ENCODE peak calls at places on chromosome 20, in seven cellular contexts. B, C, T, L, X, R and V are unnamed samples. For H3K9me3, the result is how much of the 10 kb centered on the place peaks cover.

GRCh38 chr20:44532981-44533331 is 11.1 kb upstream of the SERINC3 start:
- DNase-seq in C (peak), L (no peak), T (no peak), B (peak), R (no peak), X (no peak), V (no peak)

GRCh38 chr20:24952376-24953203 is 3.5 kb downstream of the CST7 start:
- DNase-seq in L (no peak), R (peak), T (no peak), C (no peak), B (no peak), X (peak), V (peak)

GRCh38 chr20:59708326-59708725 is 104.0 kb downstream of the PHACTR3 start:
- DNase-seq in X (no peak), C (no peak), T (no peak), L (no peak), R (no peak), B (no peak), V (no peak)

GRCh38 chr20:1860446-1860845 is 34.8 kb upstream of the SIRPA start:
- DNase-seq in T (no peak), C (no peak), B (peak), X (no peak), L (no peak), R (no peak), V (no peak)

GRCh38 chr20:24501764-24502163 is 32.3 kb downstream of the SYNDIG1 start:
- DNase-seq in T (no peak), R (peak), X (peak), C (no peak), B (no peak), L (no peak), V (no peak)

GRCh38 chr20:57671662-57672061 is 38.2 kb downstream of the PMEPA1 start:
- DNase-seq in C (peak), R (no peak), L (no peak), B (no peak), T (no peak), X (no peak), V (no peak)

GRCh38 chr20:4560667-4561066 is 161.0 kb upstream of the PRND start:
- DNase-seq in L (no peak), R (no peak), C (no peak), T (no peak), B (peak), X (no peak), V (no peak)

GRCh38 chr20:11136691-11137090 is 462.9 kb upstream of the JAG1 start:
- DNase-seq in T (no peak), R (no peak), L (no peak), B (no peak), C (no peak), X (no peak), V (no peak)

GRCh38 chr20:51687071-51687470 is 81.1 kb downstream of the ATP9A start:
- DNase-seq in R (no peak), T (no peak), B (peak), X (no peak), C (peak), L (no peak), V (no peak)

GRCh38 chr20:23622839-23623343 is 14.9 kb downstream of the CST3 start:
- DNase-seq in L (peak), C (peak), X (no peak), T (no peak), R (no peak), B (peak), V (no peak)

GRCh38 chr20:57260959-57261357 is 5.5 kb downstream of the BMP7 start:
- DNase-seq in R (no peak), X (no peak), T (no peak), C (no peak), B (peak), L (no peak), V (no peak)

GRCh38 chr20:24164360-24164759 is 175.8 kb upstream of the GGTLC1 start:
- DNase-seq in T (no peak), B (no peak), L (peak), R (peak), X (no peak), C (no peak), V (no peak)

GRCh38 chr20:31666258-31667042 is 28.7 kb downstream of the COX4I2 start:
- DNase-seq in X (peak), R (no peak), L (no peak), T (no peak), B (no peak), C (peak), V (peak)

GRCh38 chr20:5626603-5627002 is 123.6 kb upstream of the SHLD1 start:
- DNase-seq in B (no peak), X (no peak), R (no peak), T (no peak), C (no peak), L (no peak), V (no peak)

GRCh38 chr20:8855315-8855714 is 213.6 kb upstream of the PLCB4 start:
- DNase-seq in L (no peak), C (no peak), B (peak), R (no peak), T (no peak), X (no peak), V (no peak)

GRCh38 chr20:10253750-10254149 is 35.1 kb downstream of the SNAP25 start:
- DNase-seq in R (no peak), X (no peak), T (no peak), B (no peak), C (no peak), L (no peak), V (no peak)

GRCh38 chr20:3990741-3991140 is 24.6 kb downstream of the RNF24 start:
- DNase-seq in X (no peak), L (no peak), R (no peak), T (no peak), C (no peak), B (no peak), V (no peak)

GRCh38 chr20:33689973-33690372 is 3.8 kb upstream of the E2F1 start:
- DNase-seq in L (no peak), X (no peak), T (no peak), B (peak), C (peak), R (no peak), V (no peak)

GRCh38 chr20:49270177-49270576 is 7.7 kb downstream of the ZNFX1 start:
- DNase-seq in C (no peak), T (no peak), L (no peak), R (no peak), B (peak), X (no peak), V (no peak)

GRCh38 chr20:41734506-41734945 is 116.3 kb upstream of the CHD6 start:
- DNase-seq in L (peak), R (peak), T (peak), X (no peak), C (no peak), B (peak), V (no peak)

GRCh38 chr20:41276317-41276751 is 41.2 kb downstream of the ZHX3 start:
- DNase-seq in L (no peak), T (no peak), B (no peak), R (no peak), C (no peak), X (no peak), V (no peak)

GRCh38 chr20:24445510-24446170 is 23.8 kb upstream of the SYNDIG1 start:
- DNase-seq in R (no peak), T (no peak), C (no peak), X (no peak), B (no peak), L (no peak), V (no peak)

GRCh38 chr20:36941403-36941835 is 10.1 kb downstream of the SAMHD1 start:
- DNase-seq in R (no peak), C (peak), L (no peak), B (no peak), X (no peak), T (no peak), V (no peak)

GRCh38 chr20:9409981-9410380 is 104.4 kb upstream of the LAMP5 start:
- DNase-seq in X (no peak), T (no peak), L (no peak), B (peak), R (no peak), C (no peak), V (no peak)

GRCh38 chr20:52622086-52622485 is 350.1 kb upstream of the TSHZ2 start:
- DNase-seq in L (no peak), X (no peak), C (no peak), R (no peak), T (no peak), B (no peak), V (no peak)

GRCh38 chr20:62852841-62853240 is 8.8 kb downstream of the TCFL5 start:
- DNase-seq in L (no peak), T (no peak), X (no peak), B (no peak), R (no peak), C (peak), V (no peak)

GRCh38 chr20:62941792-62942191 is 3.8 kb downstream of the GID8 start:
- DNase-seq in L (no peak), R (no peak), T (no peak), X (no peak), C (no peak), B (peak), V (no peak)

DNA sequence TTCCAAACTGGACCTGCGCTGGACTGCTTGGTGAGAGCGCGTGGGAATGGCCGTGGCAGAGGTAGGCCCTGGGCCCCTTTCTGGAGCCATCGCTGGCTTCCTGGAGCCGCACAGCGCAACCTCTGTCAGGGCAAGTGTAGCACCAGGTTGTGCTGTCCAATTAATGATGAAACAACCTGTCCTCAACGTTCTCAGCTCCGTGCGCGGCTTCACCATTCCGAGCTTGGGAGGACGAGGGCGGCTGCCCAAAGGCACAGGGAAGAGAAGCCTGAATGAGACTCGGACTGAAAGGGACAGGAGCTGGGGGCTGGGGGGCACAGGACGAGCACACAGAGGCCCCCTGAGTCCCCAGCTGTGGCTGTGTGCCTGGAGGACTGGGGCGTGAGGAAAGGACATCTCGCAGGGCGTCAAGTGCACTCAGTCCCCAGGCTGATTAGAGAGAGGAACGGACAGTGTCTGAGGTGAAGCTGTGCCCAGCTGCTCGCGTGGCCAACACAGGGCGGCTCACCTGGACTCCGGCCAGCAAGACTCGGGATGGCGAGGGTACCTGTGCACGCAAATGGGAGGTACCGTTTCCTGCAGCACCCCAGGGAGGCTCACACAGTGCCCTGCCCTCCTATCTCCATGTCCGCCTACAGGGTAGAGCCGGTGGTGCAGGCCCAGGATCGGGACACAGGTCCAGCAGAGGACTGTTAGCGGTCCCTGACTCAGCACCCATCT is 403.3 kb downstream of the TAF4 start:
- DNase-seq in R (peak), C (no peak), L (no peak), T (no peak), B (no peak), X (peak), V (no peak)
- TF ChIP-seq CTCF in R (peak), C (no peak), L (no peak), T (no peak), B (no peak), X (no peak), V (no peak)

GRCh38 chr20:15342987-15343639 is 1005.7 kb upstream of the FLRT3 start:
- DNase-seq in T (no peak), X (no peak), R (no peak), B (no peak), L (peak), C (no peak), V (no peak)

GRCh38 chr20:15346657-15347280 is 1009.4 kb upstream of the FLRT3 start:
- DNase-seq in L (no peak), B (no peak), R (no peak), T (no peak), X (no peak), C (no peak), V (no peak)

GRCh38 chr20:15345287-15345686 is 1007.9 kb upstream of the FLRT3 start:
- DNase-seq in X (no peak), C (no peak), B (no peak), L (no peak), T (no peak), R (no peak), V (no peak)
- H3K9me3 ChIP-seq in X (under half), C (under half), B (under half), L (under half), T (under half), R (under half), V (under half)

GRCh38 chr20:19828233-19828632 is 70.2 kb downstream of the RIN2 start:
- DNase-seq in T (no peak), B (peak), C (peak), R (no peak), L (no peak), X (no peak), V (no peak)
- TF ChIP-seq CTCF in T (no peak), B (peak), C (peak), R (peak), L (no peak), X (peak), V (peak)

GRCh38 chr20:45758096-45758495 is 33.6 kb downstream of the WFDC3 start:
- DNase-seq in T (no peak), B (no peak), C (no peak), X (no peak), L (no peak), R (no peak), V (no peak)
- H3K9me3 ChIP-seq in T (under half), B (under half), C (under half), X (under half), L (under half), R (under half), V (under half)

DNA sequence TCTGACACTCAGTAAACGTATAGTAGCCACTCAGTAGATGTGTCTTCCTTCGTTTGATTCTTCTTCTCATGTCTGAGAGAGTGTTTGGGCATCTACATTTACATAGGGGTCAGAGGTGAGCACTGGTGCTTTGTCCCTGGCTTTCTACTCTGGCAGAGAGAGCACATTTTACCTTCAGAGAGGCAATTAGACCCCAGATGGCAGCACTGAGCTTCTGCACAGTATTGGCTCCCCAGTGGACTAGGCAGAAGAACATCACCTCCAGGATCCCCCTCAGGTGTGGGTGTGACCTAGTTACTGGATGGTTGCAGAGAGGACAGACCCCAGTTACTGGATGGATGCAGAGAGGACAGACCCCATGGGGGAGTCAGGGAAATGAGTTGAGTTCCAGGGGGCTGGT is 327.2 kb downstream of the DHX35 start:
- DNase-seq in L (no peak), T (no peak), C (no peak), X (no peak), B (no peak), R (peak), V (no peak)
- TF ChIP-seq CTCF in L (no peak), T (no peak), C (peak), X (no peak), B (no peak), R (peak), V (peak)

GRCh38 chr20:56157530-56158203 is 90.9 kb upstream of the MC3R start:
- DNase-seq in X (no peak), B (no peak), C (no peak), T (no peak), R (no peak), L (no peak), V (no peak)
- H3K9me3 ChIP-seq in X (under half), B (under half), C (under half), T (under half), R (half or more), L (under half), V (under half)

GRCh38 chr20:17654649-17655285 is 27.3 kb downstream of the RRBP1 start:
- DNase-seq in B (peak), L (peak), C (no peak), R (peak), X (peak), T (peak), V (peak)

GRCh38 chr20:17657079-17657825 is 24.8 kb downstream of the RRBP1 start:
- DNase-seq in X (peak), R (peak), L (peak), B (no peak), C (no peak), T (peak), V (peak)

GRCh38 chr20:17655865-17656489 is 26.1 kb downstream of the RRBP1 start:
- DNase-seq in C (no peak), X (peak), T (peak), R (peak), B (peak), L (peak), V (peak)

GRCh38 chr20:17653835-17654648 is 28.0 kb downstream of the RRBP1 start:
- DNase-seq in L (peak), T (peak), X (peak), R (no peak), C (no peak), B (no peak), V (peak)

DNA sequence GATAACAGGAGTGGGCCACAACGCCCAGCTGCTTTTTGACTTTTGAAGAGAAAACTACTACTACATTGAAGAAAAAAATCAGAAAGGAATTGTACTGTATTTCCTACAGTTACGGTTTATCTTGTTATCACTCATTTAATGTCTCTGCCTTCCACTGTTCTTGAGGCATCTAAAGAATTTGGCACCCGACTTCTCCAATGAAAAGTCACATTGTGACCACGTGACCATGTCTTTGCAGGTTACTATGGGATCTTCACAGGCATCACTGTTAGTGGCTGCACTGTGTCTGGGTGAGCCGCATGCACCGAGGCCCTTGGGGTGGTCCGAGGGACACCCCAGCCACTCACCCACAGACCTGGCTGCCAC is 26.8 kb downstream of the RRBP1 start:
- DNase-seq in T (peak), C (no peak), X (peak), B (no peak), L (peak), R (peak), V (peak)
- TF ChIP-seq CTCF in T (no peak), C (peak), X (no peak), B (no peak), L (no peak), R (peak), V (no peak)

DNA sequence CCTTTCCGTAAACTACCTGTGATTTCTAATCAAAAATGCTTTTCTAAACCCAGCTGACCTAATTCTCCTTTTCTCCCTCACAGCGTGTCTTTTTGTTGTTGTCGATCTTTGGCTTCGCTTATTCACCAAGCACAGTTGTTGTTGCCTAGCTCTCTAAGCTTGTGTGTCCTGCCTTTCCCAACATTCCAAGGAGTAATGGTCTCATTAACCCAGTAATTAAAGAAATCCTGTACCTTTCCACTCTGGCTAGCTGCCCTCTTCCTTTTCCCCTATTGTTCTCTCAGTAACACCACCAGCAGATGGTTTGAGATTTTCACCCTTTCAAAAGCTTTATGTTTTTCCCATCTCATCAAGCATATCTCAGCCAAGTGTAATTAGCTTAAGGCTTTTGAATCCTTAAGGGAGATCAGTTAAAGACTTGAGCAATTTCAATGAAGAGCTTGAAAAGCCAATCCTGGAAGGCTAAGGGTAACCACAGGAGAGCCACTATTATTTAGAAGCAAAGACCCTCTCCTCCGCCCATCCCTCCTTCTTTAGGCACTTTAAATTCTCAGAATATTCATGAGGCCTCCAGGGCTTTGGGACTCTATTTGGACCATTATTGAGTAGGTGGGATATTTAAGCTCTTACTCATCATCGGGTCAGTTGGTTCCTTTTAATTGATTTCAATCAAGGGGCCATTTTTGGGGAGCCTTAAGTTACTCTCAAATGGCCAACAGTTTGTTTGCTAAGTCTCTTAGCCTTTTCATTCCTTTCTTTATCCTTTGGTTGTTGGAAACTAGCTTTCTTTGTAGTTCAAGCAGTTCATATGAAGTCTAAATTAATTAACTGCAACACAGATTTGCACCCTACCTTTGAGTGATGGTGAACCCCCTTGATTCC is 567.4 kb downstream of the KIF16B start:
- DNase-seq in X (no peak), C (no peak), L (no peak), R (no peak), B (no peak), T (no peak), V (no peak)
- H3K9me3 ChIP-seq in X (under half), C (under half), L (under half), R (under half), B (under half), T (under half), V (under half)